ENCODE peak calls at places on chromosomes 3 and 15, in four cellular contexts. One of them, this sample, is unnamed.

GRCh38 chr15:77563768-77564167 is 68.9 kb downstream of the LINGO1 start:
- DNase-seq in K562: no peak
- DNase-seq in HL-60: no peak
- DNase-seq in GM12878: no peak
- DNase-seq in this sample: no peak

GRCh38 chr15:59539799-59540198 is 71.8 kb upstream of the GCNT3 start:
- DNase-seq in K562: no peak
- DNase-seq in HL-60: peak
- DNase-seq in GM12878: no peak
- DNase-seq in this sample: no peak

GRCh38 chr15:32781781-32782180 is 64.0 kb downstream of the GREM1 start:
- DNase-seq in HL-60: no peak
- DNase-seq in K562: no peak
- DNase-seq in GM12878: no peak
- DNase-seq in this sample: no peak

GRCh38 chr3:3119393-3119851 is 7.3 kb upstream of the TRNT1 start:
- DNase-seq in HL-60: no peak
- DNase-seq in K562: no peak
- DNase-seq in GM12878: no peak
- DNase-seq in this sample: no peak

GRCh38 chr3:184584001-184584891 is 22.7 kb downstream of the EPHB3 start:
- DNase-seq in K562: no peak
- DNase-seq in GM12878: no peak
- DNase-seq in HL-60: no peak
- DNase-seq in this sample: no peak

GRCh38 chr3:117622130-117622841 is 912.7 kb downstream of the TUSC7 start:
- DNase-seq in K562: no peak
- DNase-seq in HL-60: no peak
- DNase-seq in GM12878: no peak
- DNase-seq in this sample: no peak

GRCh38 chr3:56942523-56942922 is 117.9 kb upstream of the SPATA12 start:
- DNase-seq in K562: no peak
- DNase-seq in GM12878: no peak
- DNase-seq in HL-60: no peak
- DNase-seq in this sample: no peak

GRCh38 chr15:34271493-34271892 is 46.7 kb downstream of the EMC4 start:
- DNase-seq in K562: no peak
- DNase-seq in HL-60: peak
- DNase-seq in GM12878: no peak
- DNase-seq in this sample: no peak

GRCh38 chr3:151852074-151852811 is 21.2 kb upstream of the SUCNR1 start:
- DNase-seq in GM12878: no peak
- DNase-seq in K562: peak
- DNase-seq in HL-60: peak
- DNase-seq in this sample: no peak

GRCh38 chr15:68223171-68223570 is 6.4 kb downstream of the CLN6 start:
- DNase-seq in K562: peak
- DNase-seq in GM12878: no peak
- DNase-seq in HL-60: no peak
- DNase-seq in this sample: no peak

GRCh38 chr3:185781759-185782158 is 43.1 kb downstream of the IGF2BP2 start:
- DNase-seq in GM12878: no peak
- DNase-seq in K562: no peak
- DNase-seq in HL-60: no peak
- DNase-seq in this sample: no peak
- TF ChIP-seq SPI1 in GM12878: no peak
- TF ChIP-seq SPI1 in K562: no peak
- TF ChIP-seq SPI1 in HL-60: no peak
- TF ChIP-seq SPI1 in this sample: no peak

GRCh38 chr3:156448300-156448699 is 106.6 kb downstream of the SSR3 start:
- DNase-seq in GM12878: no peak
- DNase-seq in HL-60: no peak
- DNase-seq in K562: peak
- DNase-seq in this sample: peak
- TF ChIP-seq SPI1 in GM12878: no peak
- TF ChIP-seq SPI1 in HL-60: no peak
- TF ChIP-seq SPI1 in K562: no peak
- TF ChIP-seq SPI1 in this sample: no peak

GRCh38 chr3:100169186-100169585 is 54.9 kb upstream of the FILIP1L start:
- DNase-seq in HL-60: no peak
- DNase-seq in GM12878: no peak
- DNase-seq in K562: no peak
- DNase-seq in this sample: no peak
- TF ChIP-seq SPI1 in HL-60: no peak
- TF ChIP-seq SPI1 in GM12878: no peak
- TF ChIP-seq SPI1 in K562: no peak
- TF ChIP-seq SPI1 in this sample: no peak

DNA sequence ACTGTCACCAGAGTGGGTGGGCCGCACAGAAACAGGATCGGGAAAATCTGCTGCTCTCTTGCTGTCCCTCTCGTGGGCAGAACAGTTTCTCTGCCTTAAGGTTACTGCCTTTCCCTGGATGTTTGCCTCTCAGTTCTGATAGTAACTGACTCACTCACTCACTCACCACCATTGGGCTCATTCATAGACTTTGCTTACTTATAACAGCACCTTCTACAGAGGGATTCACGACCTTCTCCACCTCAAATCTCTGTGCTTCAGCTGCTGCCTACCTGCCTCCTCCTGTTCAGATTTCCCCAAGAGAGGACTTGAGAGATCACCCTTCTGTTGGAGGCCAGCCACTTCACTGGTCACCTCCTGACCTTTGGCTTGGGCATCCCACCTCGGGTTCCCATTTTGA is 147.7 kb upstream of the ICE2 start:
- DNase-seq in HL-60: no peak
- DNase-seq in K562: no peak
- DNase-seq in GM12878: no peak
- DNase-seq in this sample: no peak
- TF ChIP-seq SPI1 in HL-60: no peak
- TF ChIP-seq SPI1 in K562: no peak
- TF ChIP-seq SPI1 in GM12878: no peak
- TF ChIP-seq SPI1 in this sample: no peak

GRCh38 chr3:88030200-88030599 is 28.6 kb downstream of the CGGBP1 start:
- DNase-seq in HL-60: no peak
- DNase-seq in GM12878: no peak
- DNase-seq in K562: no peak
- DNase-seq in this sample: no peak
- TF ChIP-seq SPI1 in HL-60: no peak
- TF ChIP-seq SPI1 in GM12878: no peak
- TF ChIP-seq SPI1 in K562: no peak
- TF ChIP-seq SPI1 in this sample: no peak

GRCh38 chr3:47086071-47086470 is 77.8 kb downstream of the SETD2 start:
- DNase-seq in HL-60: no peak
- DNase-seq in K562: no peak
- DNase-seq in GM12878: no peak
- DNase-seq in this sample: no peak

GRCh38 chr3:47079432-47079831 is 84.5 kb downstream of the SETD2 start:
- DNase-seq in K562: no peak
- DNase-seq in GM12878: no peak
- DNase-seq in HL-60: no peak
- DNase-seq in this sample: no peak

GRCh38 chr3:47083786-47084185 is 80.1 kb downstream of the SETD2 start:
- DNase-seq in HL-60: peak
- DNase-seq in K562: no peak
- DNase-seq in GM12878: peak
- DNase-seq in this sample: no peak

GRCh38 chr3:47082519-47082918 is 81.4 kb downstream of the SETD2 start:
- DNase-seq in K562: no peak
- DNase-seq in HL-60: peak
- DNase-seq in GM12878: peak
- DNase-seq in this sample: no peak
- TF ChIP-seq SPI1 in K562: no peak
- TF ChIP-seq SPI1 in HL-60: no peak
- TF ChIP-seq SPI1 in GM12878: no peak
- TF ChIP-seq SPI1 in this sample: no peak

This sample was measured in GM12891.